ENCODE peak calls at places on chromosome 20, in ten cellular contexts. H is RWPE1; P is ascending aorta; Z is keratinocyte; K is CD4-positive, alpha-beta T cell; X is fibroblast of lung; U is psoas muscle; W is endodermal cell; E is lung; Y is cardiac muscle cell. C is an unnamed sample.

GRCh38 chr20:10739575-10739974 is 65.8 kb upstream of the JAG1 start:
- DNase-seq in P (no peak), X (peak), E (no peak), H (peak), U (no peak), Y (peak), W (no peak), K (no peak), Z (no peak), C (no peak)

GRCh38 chr20:33732166-33732970 is 572 bp downstream of the ZNF341 start:
- DNase-seq in H (peak), U (peak), W (peak), K (peak), E (peak), Z (peak), X (peak), P (peak), Y (no peak), C (peak)

GRCh38 chr20:33277471-33278441 is 5.3 kb upstream of the BPIFB1 start:
- DNase-seq in Z (no peak), K (no peak), H (no peak), E (no peak), P (no peak), W (no peak), U (no peak), Y (peak), X (no peak), C (no peak)

GRCh38 chr20:42361402-42361801 is 743.2 kb upstream of the CHD6 start:
- DNase-seq in Z (no peak), P (no peak), Y (no peak), X (no peak), U (no peak), K (no peak), H (no peak), E (no peak), W (no peak), C (no peak)

GRCh38 chr20:8635837-8636236 is 433.1 kb upstream of the PLCB4 start:
- DNase-seq in P (no peak), Z (no peak), H (no peak), Y (no peak), W (no peak), X (no peak), U (no peak), E (no peak), K (no peak), C (no peak)

GRCh38 chr20:52972965-52973819 is 1.0 kb downstream of the TSHZ2 start:
- DNase-seq in U (peak), P (no peak), Z (no peak), H (peak), W (peak), E (no peak), X (no peak), Y (peak), K (peak), C (no peak)

GRCh38 chr20:36579996-36580545 is 6.7 kb downstream of the TGIF2 start:
- DNase-seq in X (peak), K (no peak), H (no peak), E (no peak), Z (no peak), P (no peak), Y (peak), W (no peak), U (no peak), C (no peak)

GRCh38 chr20:59933296-59933848 is at the start of gene SYCP2:
- DNase-seq in Y (peak), W (no peak), P (no peak), Z (no peak), X (peak), U (peak), K (peak), H (peak), E (no peak), C (peak)

GRCh38 chr20:34546751-34547181 is 11.8 kb upstream of the MAP1LC3A start:
- DNase-seq in H (no peak), Y (no peak), P (no peak), X (no peak), Z (no peak), E (no peak), W (no peak), K (no peak), U (no peak), C (no peak)

GRCh38 chr20:58308680-58309527 is 611 bp upstream of the RAB22A start:
- DNase-seq in X (peak), W (peak), U (peak), Y (peak), E (peak), K (peak), Z (no peak), H (peak), P (no peak), C (peak)

GRCh38 chr20:58308290-58308679 is 1.2 kb upstream of the RAB22A start:
- DNase-seq in Z (no peak), X (no peak), E (no peak), Y (no peak), W (no peak), H (no peak), P (no peak), K (no peak), U (no peak), C (no peak)

GRCh38 chr20:58303547-58303946 is 6.0 kb upstream of the RAB22A start:
- DNase-seq in U (no peak), P (no peak), X (no peak), Y (no peak), W (no peak), E (no peak), Z (no peak), K (no peak), H (no peak), C (no peak)

GRCh38 chr20:58307270-58307669 is 2.2 kb upstream of the RAB22A start:
- DNase-seq in W (no peak), P (no peak), E (no peak), X (no peak), K (no peak), H (no peak), Y (no peak), Z (no peak), U (no peak), C (no peak)

GRCh38 chr20:58306421-58307261 is 2.9 kb upstream of the RAB22A start:
- DNase-seq in E (peak), P (no peak), H (peak), U (no peak), X (no peak), Z (no peak), Y (peak), W (no peak), K (peak), C (peak)
- H3K27ac ChIP-seq in E (no peak), P (no peak), H (no peak), U (no peak), X (no peak), Z (peak), Y (no peak), W (no peak), K (peak), C (no peak)

GRCh38 chr20:2333821-2334220 is 38.0 kb downstream of the TGM3 start:
- DNase-seq in Z (no peak), Y (no peak), K (no peak), W (peak), U (no peak), X (no peak), P (no peak), E (no peak), H (no peak), C (no peak)
- H3K27ac ChIP-seq in Z (no peak), Y (no peak), K (no peak), W (no peak), U (no peak), X (no peak), P (no peak), E (no peak), H (no peak), C (no peak)

DNA sequence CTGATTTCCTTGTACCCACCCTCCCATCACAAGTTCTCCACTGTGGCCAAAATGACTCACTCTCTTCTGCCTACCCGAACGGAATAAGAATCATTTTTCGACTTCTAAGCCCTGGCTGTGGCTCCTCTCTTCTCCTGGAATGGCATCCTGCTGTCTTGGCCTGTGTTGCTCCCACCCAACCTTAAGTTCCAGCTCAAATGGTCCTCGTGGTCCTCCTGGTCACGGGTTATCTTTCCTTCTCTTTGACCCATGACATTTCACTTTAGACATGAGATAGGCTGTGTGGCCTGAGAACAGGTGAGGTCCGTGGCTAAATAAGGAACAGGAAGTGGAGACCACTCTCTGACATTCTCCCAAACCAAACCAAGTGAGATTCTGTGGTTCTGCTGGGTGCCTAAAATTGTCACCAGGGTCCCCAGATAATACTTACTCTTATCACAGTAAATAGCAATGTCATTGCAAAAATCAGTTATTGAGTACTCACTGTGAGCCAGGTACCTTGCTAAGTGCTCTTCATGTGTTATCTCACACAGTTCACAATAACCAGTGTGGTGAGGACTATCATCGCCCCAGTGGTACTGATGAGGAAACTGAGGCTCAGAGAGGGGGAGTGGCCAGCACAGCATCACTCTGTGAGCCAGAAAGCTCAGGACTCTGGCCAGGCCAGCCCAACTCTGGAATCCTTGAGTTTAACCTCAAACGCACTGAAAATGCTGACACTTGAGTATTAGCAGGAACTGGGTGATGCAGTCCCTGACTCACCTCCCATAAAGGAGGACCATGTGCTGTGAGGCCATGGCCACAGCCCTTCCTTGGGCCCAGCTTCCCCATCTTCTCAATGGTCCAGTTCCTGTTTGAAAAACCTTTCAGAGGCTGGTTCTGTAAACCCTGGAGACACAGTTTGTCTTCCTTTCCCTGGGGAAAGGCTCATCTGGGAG is 74.8 kb upstream of the SIRPA start:
- DNase-seq in K (no peak), Y (peak), Z (no peak), P (no peak), W (no peak), H (no peak), X (peak), U (no peak), E (peak), C (no peak)
- H3K27ac ChIP-seq in K (no peak), Y (no peak), Z (peak), P (peak), W (no peak), H (no peak), X (peak), U (no peak), E (peak), C (no peak)

DNA sequence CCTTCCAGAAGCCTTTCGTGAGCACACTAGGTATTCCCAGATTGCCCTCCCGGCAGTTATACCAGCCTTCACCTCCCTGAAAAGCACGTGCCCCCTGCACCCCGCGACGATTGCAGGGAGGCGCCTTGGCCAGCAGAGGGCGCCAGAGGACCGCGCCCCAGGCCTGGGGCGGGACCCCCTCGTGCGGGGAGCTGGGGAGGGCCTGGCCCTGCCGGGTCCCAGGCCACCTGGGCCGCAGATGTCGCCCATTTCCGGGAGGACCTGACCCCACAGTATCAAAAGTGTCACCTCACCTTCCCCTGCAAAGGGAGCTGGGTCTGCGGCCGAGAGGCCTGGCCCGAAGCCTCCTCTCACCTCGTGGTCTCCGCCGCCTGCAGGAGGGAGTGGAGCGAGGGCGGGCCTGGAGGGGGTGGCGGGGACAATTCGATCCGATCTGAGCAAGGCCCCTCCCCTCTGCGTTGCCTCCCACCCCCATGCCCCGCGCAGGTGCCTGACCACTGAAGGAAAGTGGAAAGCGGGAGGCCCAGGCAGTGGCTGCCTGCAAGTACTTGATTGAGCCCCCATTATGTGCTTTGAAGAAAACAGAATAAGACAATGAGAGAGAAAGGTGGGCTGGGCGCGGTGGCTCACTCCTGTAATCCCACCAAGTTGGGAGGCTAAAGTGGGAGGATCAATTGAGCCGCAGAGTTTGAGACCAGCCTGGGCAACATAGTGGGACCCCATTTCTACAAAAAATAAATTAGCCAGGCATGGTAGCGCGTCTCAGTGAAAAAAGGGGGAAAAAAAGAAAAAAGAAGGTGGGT is 3.5 kb upstream of the SNAI1 start:
- DNase-seq in Z (no peak), P (no peak), H (peak), E (peak), X (no peak), K (peak), Y (peak), U (no peak), W (peak), C (peak)
- H3K27ac ChIP-seq in Z (no peak), P (no peak), H (no peak), E (no peak), X (no peak), K (no peak), Y (no peak), U (no peak), W (no peak), C (peak)

GRCh38 chr20:4153251-4153650 is 137.9 kb upstream of the RNF24 start:
- DNase-seq in X (no peak), W (no peak), E (no peak), H (no peak), Z (no peak), Y (no peak), P (no peak), K (no peak), U (no peak), C (no peak)
- H3K27ac ChIP-seq in X (no peak), W (no peak), E (no peak), H (peak), Z (no peak), Y (no peak), P (no peak), K (no peak), U (no peak), C (peak)

C was measured in A549.